ENCODE peak calls at places on chromosomes 13 and 19, in six cellular contexts. One of them, this sample, is unnamed.

GRCh38 chr19:13929340-13929739 is 8.9 kb downstream of the PODNL1 start:
- DNase-seq in transverse colon: no peak
- DNase-seq in upper lobe of left lung: no peak
- DNase-seq in H1: no peak
- DNase-seq in HCT116: no peak
- DNase-seq in suprapubic skin: no peak
- DNase-seq in this sample: no peak

GRCh38 chr13:105627270-105627669 is 908.2 kb downstream of the EFNB2 start:
- DNase-seq in transverse colon: no peak
- DNase-seq in upper lobe of left lung: no peak
- DNase-seq in H1: no peak
- DNase-seq in HCT116: no peak
- DNase-seq in suprapubic skin: no peak
- DNase-seq in this sample: no peak

GRCh38 chr13:28574617-28575142 is 79.8 kb upstream of the FLT1 start:
- DNase-seq in transverse colon: peak; percentile 46
- DNase-seq in upper lobe of left lung: peak; percentile 67
- DNase-seq in H1: no peak
- DNase-seq in HCT116: peak; percentile 95
- DNase-seq in suprapubic skin: no peak
- DNase-seq in this sample: no peak

GRCh38 chr19:27635401-27635800 is 1577.5 kb downstream of the UQCRFS1 start:
- DNase-seq in transverse colon: no peak
- DNase-seq in upper lobe of left lung: no peak
- DNase-seq in H1: no peak
- DNase-seq in HCT116: no peak
- DNase-seq in suprapubic skin: no peak
- DNase-seq in this sample: no peak

GRCh38 chr13:34750078-34750703 is 191.9 kb upstream of the NBEA start:
- DNase-seq in transverse colon: peak; percentile 13
- DNase-seq in upper lobe of left lung: no peak
- DNase-seq in H1: no peak
- DNase-seq in HCT116: no peak
- DNase-seq in suprapubic skin: no peak
- DNase-seq in this sample: no peak

GRCh38 chr13:64428196-64428595 is 2801.9 kb downstream of the PCDH9 start:
- DNase-seq in transverse colon: no peak
- DNase-seq in upper lobe of left lung: no peak
- DNase-seq in H1: no peak
- DNase-seq in HCT116: no peak
- DNase-seq in suprapubic skin: no peak
- DNase-seq in this sample: no peak

GRCh38 chr19:11375143-11375948 is 880 bp downstream of the SWSAP1 start:
- DNase-seq in transverse colon: peak; percentile 74
- DNase-seq in upper lobe of left lung: peak; percentile 83
- DNase-seq in H1: no peak
- DNase-seq in HCT116: no peak
- DNase-seq in suprapubic skin: no peak
- DNase-seq in this sample: peak; percentile 59

GRCh38 chr13:46721054-46721453 is 75.9 kb downstream of the ESD start:
- DNase-seq in transverse colon: peak; percentile 39
- DNase-seq in upper lobe of left lung: peak; percentile 32
- DNase-seq in H1: no peak
- DNase-seq in HCT116: peak; percentile 15
- DNase-seq in suprapubic skin: no peak
- DNase-seq in this sample: peak; percentile 53

GRCh38 chr19:1794424-1795185 is 17.5 kb downstream of the ATP8B3 start:
- DNase-seq in transverse colon: no peak
- DNase-seq in upper lobe of left lung: no peak
- DNase-seq in H1: peak; percentile 39
- DNase-seq in HCT116: no peak
- DNase-seq in suprapubic skin: no peak
- DNase-seq in this sample: no peak

GRCh38 chr13:66341978-66342377 is 888.2 kb downstream of the PCDH9 start:
- DNase-seq in transverse colon: no peak
- DNase-seq in upper lobe of left lung: no peak
- DNase-seq in H1: no peak
- DNase-seq in HCT116: no peak
- DNase-seq in suprapubic skin: no peak
- DNase-seq in this sample: no peak

GRCh38 chr19:1768248-1768647 is 14.9 kb downstream of the ONECUT3 start:
- DNase-seq in transverse colon: peak; percentile 20
- DNase-seq in upper lobe of left lung: no peak
- DNase-seq in H1: no peak
- DNase-seq in HCT116: no peak
- DNase-seq in suprapubic skin: no peak
- DNase-seq in this sample: no peak

GRCh38 chr13:62837895-62838294 is 1422.2 kb upstream of the PCDH20 start:
- DNase-seq in transverse colon: no peak
- DNase-seq in upper lobe of left lung: no peak
- DNase-seq in H1: no peak
- DNase-seq in HCT116: no peak
- DNase-seq in suprapubic skin: no peak
- DNase-seq in this sample: no peak

GRCh38 chr19:17726136-17726741 is 7.0 kb downstream of the MAP1S start:
- DNase-seq in transverse colon: no peak
- DNase-seq in upper lobe of left lung: no peak
- DNase-seq in H1: no peak
- DNase-seq in HCT116: no peak
- DNase-seq in suprapubic skin: no peak
- DNase-seq in this sample: no peak

GRCh38 chr19:10537668-10538067 is 6.0 kb upstream of the ATG4D start:
- DNase-seq in transverse colon: no peak
- DNase-seq in upper lobe of left lung: no peak
- DNase-seq in H1: no peak
- DNase-seq in HCT116: no peak
- DNase-seq in suprapubic skin: no peak
- DNase-seq in this sample: no peak

GRCh38 chr13:49643003-49643651 is 14.8 kb downstream of the ARL11 start:
- DNase-seq in transverse colon: no peak
- DNase-seq in upper lobe of left lung: no peak
- DNase-seq in H1: no peak
- DNase-seq in HCT116: no peak
- DNase-seq in suprapubic skin: no peak
- DNase-seq in this sample: no peak

GRCh38 chr19:14146789-14147216 is 10.4 kb upstream of the ASF1B start:
- DNase-seq in transverse colon: no peak
- DNase-seq in upper lobe of left lung: no peak
- DNase-seq in H1: no peak
- DNase-seq in HCT116: no peak
- DNase-seq in suprapubic skin: no peak
- DNase-seq in this sample: no peak

GRCh38 chr19:39032164-39032918 is at the start of gene FBXO27:
- DNase-seq in transverse colon: peak; percentile 10
- DNase-seq in upper lobe of left lung: peak; percentile 54
- DNase-seq in H1: no peak
- DNase-seq in HCT116: peak; percentile 16
- DNase-seq in suprapubic skin: peak; percentile 84
- DNase-seq in this sample: no peak

GRCh38 chr13:42041017-42041683 is 7.3 kb upstream of the DGKH start:
- DNase-seq in transverse colon: peak; percentile 73
- DNase-seq in upper lobe of left lung: peak; percentile 40
- DNase-seq in H1: no peak
- DNase-seq in HCT116: peak; percentile 38
- DNase-seq in suprapubic skin: no peak
- DNase-seq in this sample: peak; percentile 60

GRCh38 chr13:24834902-24835510 is 71.0 kb downstream of the RNF17 start:
- DNase-seq in transverse colon: peak; percentile 11
- DNase-seq in upper lobe of left lung: no peak
- DNase-seq in H1: no peak
- DNase-seq in HCT116: no peak
- DNase-seq in suprapubic skin: no peak
- DNase-seq in this sample: no peak

GRCh38 chr13:74388626-74389025 is 254.4 kb upstream of the KLF12 start:
- DNase-seq in transverse colon: no peak
- DNase-seq in upper lobe of left lung: no peak
- DNase-seq in H1: no peak
- DNase-seq in HCT116: no peak
- DNase-seq in suprapubic skin: no peak
- DNase-seq in this sample: no peak
- H3K27ac ChIP-seq in transverse colon: no peak overlapping the region
- H3K27ac ChIP-seq in upper lobe of left lung: no peak overlapping the region
- H3K27ac ChIP-seq in H1: no peak overlapping the region
- H3K27ac ChIP-seq in HCT116: no peak overlapping the region
- H3K27ac ChIP-seq in suprapubic skin: no peak overlapping the region
- H3K27ac ChIP-seq in this sample: no peak overlapping the region

GRCh38 chr13:113102727-113103126 is 2.9 kb upstream of the F7 start:
- DNase-seq in transverse colon: no peak
- DNase-seq in upper lobe of left lung: no peak
- DNase-seq in H1: no peak
- DNase-seq in HCT116: no peak
- DNase-seq in suprapubic skin: no peak
- DNase-seq in this sample: no peak
- TF ChIP-seq POLR2AphosphoS5 in transverse colon: no peak
- TF ChIP-seq POLR2AphosphoS5 in upper lobe of left lung: no peak
- TF ChIP-seq POLR2AphosphoS5 in H1: no peak
- TF ChIP-seq POLR2AphosphoS5 in HCT116: no peak
- TF ChIP-seq POLR2AphosphoS5 in suprapubic skin: no peak
- TF ChIP-seq POLR2AphosphoS5 in this sample: no peak

DNA sequence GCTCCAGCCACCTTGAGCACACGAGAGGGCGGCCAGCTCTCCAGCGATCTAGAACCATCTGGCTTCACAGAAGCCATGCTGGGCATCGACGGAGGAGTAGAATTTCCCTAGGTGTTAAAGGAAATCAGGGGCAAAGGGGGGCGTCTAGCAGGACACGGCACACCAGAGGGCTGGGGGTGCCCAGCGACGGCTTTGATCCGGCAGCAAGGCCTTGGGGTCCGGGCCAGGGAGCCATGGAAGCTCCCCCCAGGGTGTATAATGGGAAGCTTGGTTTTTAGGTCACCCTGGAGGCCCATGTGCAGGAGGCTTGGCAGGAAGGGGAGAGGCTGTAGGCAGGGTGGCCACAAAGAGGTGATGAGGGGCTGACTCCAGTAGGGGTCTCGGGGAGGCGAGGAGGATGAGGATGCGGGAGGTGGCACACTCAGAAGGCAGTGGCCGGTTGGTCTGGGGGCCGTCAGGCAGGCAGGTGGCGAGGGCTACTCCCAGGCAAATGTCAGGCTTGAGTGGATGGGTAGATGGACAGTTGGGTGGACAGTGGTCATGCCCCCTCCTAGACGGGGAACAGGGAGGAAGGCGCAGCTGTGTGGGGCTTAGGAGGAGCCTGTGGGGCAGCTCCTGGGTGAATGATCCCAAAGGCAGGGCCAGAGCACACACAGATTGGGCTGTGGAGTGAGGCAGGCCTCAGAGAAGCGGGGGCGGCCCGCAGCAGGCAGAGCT is 5.6 kb downstream of the KMT5C start:
- DNase-seq in transverse colon: no peak
- DNase-seq in upper lobe of left lung: no peak
- DNase-seq in H1: no peak
- DNase-seq in HCT116: no peak
- DNase-seq in suprapubic skin: no peak
- DNase-seq in this sample: no peak
- TF ChIP-seq POLR2A in transverse colon: no peak
- TF ChIP-seq POLR2A in upper lobe of left lung: no peak
- TF ChIP-seq POLR2A in H1: no peak
- TF ChIP-seq POLR2A in HCT116: no peak
- TF ChIP-seq POLR2A in suprapubic skin: no peak
- TF ChIP-seq POLR2A in this sample: no peak

GRCh38 chr13:40193290-40194203 is 472.9 kb downstream of the FOXO1 start:
- DNase-seq in transverse colon: no peak
- DNase-seq in upper lobe of left lung: no peak
- DNase-seq in H1: no peak
- DNase-seq in HCT116: no peak
- DNase-seq in suprapubic skin: no peak
- DNase-seq in this sample: no peak
- H3K27ac ChIP-seq in transverse colon: peak overlapping the region; percentile 64
- H3K27ac ChIP-seq in upper lobe of left lung: peak overlapping the region; percentile 52
- H3K27ac ChIP-seq in H1: no peak overlapping the region
- H3K27ac ChIP-seq in HCT116: no peak overlapping the region
- H3K27ac ChIP-seq in suprapubic skin: peak overlapping the region; percentile 90
- H3K27ac ChIP-seq in this sample: peak overlapping the region; percentile 81

DNA sequence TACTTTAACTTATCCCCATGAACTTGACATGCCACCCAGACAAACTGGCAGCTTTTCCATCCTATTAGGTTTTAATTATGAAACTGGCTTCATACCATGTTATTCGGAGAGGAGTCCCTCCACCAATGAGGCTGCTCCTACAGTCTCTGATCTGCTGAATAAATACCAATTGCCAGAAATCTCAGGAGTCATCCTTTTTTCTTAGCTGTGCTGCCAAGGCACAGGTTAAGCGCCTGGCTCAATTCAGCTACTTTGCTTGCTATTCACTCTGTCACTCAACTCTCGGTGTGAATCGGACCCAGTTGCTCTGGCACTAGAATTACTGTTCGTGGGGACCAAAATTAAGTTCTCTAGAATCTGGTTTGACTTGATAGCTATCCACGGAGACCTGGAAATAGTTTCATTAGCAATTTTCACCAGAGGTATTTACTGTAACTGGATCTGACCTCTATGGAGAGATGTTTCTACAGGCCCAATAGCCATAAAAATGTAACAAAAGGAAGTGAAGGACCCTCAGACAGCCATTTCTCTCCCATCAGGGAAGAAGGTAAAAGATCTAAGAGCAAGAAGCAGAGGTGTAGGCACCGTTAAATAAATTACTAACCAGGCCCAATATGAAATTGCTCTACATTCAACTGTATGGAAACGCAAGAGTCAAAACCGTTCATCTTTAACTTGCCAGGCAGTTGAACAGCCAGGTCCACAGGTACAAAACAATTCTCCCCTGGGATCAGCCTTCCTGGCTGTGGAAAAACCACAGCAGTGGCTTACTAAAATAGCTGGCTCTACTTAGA is 5.4 kb downstream of the ZC3H4 start:
- DNase-seq in transverse colon: no peak
- DNase-seq in upper lobe of left lung: no peak
- DNase-seq in H1: no peak
- DNase-seq in HCT116: no peak
- DNase-seq in suprapubic skin: no peak
- DNase-seq in this sample: no peak
- TF ChIP-seq POLR2AphosphoS5 in transverse colon: no peak
- TF ChIP-seq POLR2AphosphoS5 in upper lobe of left lung: no peak
- TF ChIP-seq POLR2AphosphoS5 in H1: no peak
- TF ChIP-seq POLR2AphosphoS5 in HCT116: no peak
- TF ChIP-seq POLR2AphosphoS5 in suprapubic skin: no peak
- TF ChIP-seq POLR2AphosphoS5 in this sample: no peak

This sample was measured in stomach.